ENCODE peak calls at places on chromosomes 5 and 9, in six cellular contexts. O, N, B, P, E and X are unnamed samples.

GRCh38 chr5:138289296-138289695 is 14.9 kb upstream of the GFRA3 start:
- DNase-seq in P (no peak), B (no peak), N (no peak), E (no peak), O (no peak), X (no peak)

GRCh38 chr5:33088176-33088575 is 352.6 kb upstream of the TARS1 start:
- DNase-seq in N (no peak), P (no peak), E (no peak), B (no peak), O (no peak), X (no peak)

GRCh38 chr5:41071975-41072374 is 833 bp upstream of the MROH2B start:
- DNase-seq in N (no peak), B (no peak), P (no peak), E (no peak), O (no peak), X (no peak)

GRCh38 chr9:12819436-12820185 is 44.8 kb downstream of the LURAP1L start:
- DNase-seq in B (no peak), E (no peak), P (no peak), N (peak), O (peak), X (peak)

GRCh38 chr5:159878988-159879471 is 37.3 kb upstream of the ADRA1B start:
- DNase-seq in E (no peak), P (peak), N (peak), O (peak), B (no peak), X (no peak)

GRCh38 chr9:124478014-124478753 is 27.9 kb downstream of the ADGRD2 start:
- DNase-seq in B (no peak), O (no peak), N (no peak), E (no peak), P (peak), X (no peak)

GRCh38 chr9:71487046-71487445 is 281.3 kb downstream of the CEMIP2 start:
- DNase-seq in B (no peak), E (no peak), P (no peak), O (peak), N (no peak), X (no peak)

GRCh38 chr9:93326056-93326455 is 125.4 kb upstream of the FAM120A start:
- DNase-seq in N (no peak), B (no peak), O (no peak), P (no peak), E (no peak), X (no peak)

GRCh38 chr9:34490360-34490759 is 31.8 kb downstream of the DNAI1 start:
- DNase-seq in O (no peak), E (no peak), B (no peak), N (no peak), P (peak), X (no peak)

GRCh38 chr5:179261301-179262125 is 83.7 kb downstream of the ADAMTS2 start:
- DNase-seq in E (no peak), B (no peak), O (peak), N (peak), P (peak), X (no peak)

GRCh38 chr5:137733922-137734695 is 1.8 kb downstream of the KLHL3 start:
- DNase-seq in P (no peak), B (no peak), O (no peak), E (no peak), N (no peak), X (no peak)

GRCh38 chr9:108088916-108089315 is 599.3 kb upstream of the KLF4 start:
- DNase-seq in O (no peak), B (no peak), E (no peak), N (no peak), P (no peak), X (no peak)

GRCh38 chr5:110268985-110269384 is 457.5 kb downstream of the TMEM232 start:
- DNase-seq in E (no peak), N (no peak), P (no peak), B (no peak), O (no peak), X (no peak)

GRCh38 chr5:34524123-34524522 is 132.0 kb upstream of the RAI14 start:
- DNase-seq in O (peak), N (no peak), B (no peak), P (no peak), E (no peak), X (no peak)

GRCh38 chr5:145130996-145131395 is 704.1 kb downstream of the PRELID2 start:
- DNase-seq in N (no peak), P (no peak), O (no peak), B (no peak), E (no peak), X (no peak)

GRCh38 chr9:136100700-136101614 is 5.9 kb upstream of the NACC2 start:
- DNase-seq in P (no peak), N (no peak), O (peak), E (no peak), B (no peak), X (no peak)
- TF ChIP-seq TAF1 in P (no peak), N (no peak), O (no peak), E (no peak), B (no peak), X (no peak)

GRCh38 chr5:125856949-125857348 is 566.3 kb upstream of the GRAMD2B start:
- DNase-seq in B (no peak), N (no peak), O (no peak), P (no peak), E (no peak), X (no peak)
- TF ChIP-seq TAF1 in B (no peak), N (no peak), O (no peak), P (no peak), E (no peak), X (no peak)

DNA sequence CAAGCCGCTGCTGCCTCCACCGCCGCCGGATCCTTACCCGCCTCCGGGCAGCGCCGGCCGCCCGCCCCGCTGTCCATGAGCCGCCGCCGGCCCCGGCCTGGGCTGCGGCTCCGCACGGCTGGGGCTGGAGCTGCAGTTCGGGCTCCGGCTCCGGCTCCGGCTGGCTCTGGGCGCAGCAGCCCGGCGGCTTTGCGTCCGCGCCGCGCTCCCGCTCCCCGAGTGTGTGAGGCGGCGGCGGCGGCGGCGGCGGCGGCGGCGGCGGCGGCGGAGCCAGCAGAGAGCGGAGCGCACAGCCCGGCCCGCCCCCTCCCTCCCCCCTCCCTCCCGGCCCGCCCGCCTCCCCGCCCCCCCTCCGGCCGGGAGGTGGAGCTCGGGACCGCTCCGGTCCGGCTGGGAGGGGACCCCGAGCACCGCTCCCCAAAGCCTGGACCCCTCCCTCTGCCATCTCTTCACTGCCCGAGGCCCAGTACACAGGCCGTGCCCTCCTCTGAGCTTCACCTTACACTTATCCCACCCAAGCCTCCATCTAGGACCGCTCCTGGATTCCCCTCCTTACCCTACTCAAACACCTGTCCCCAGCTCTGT is at the start of gene PCDH1:
- DNase-seq in B (no peak), N (no peak), O (peak), P (peak), E (no peak), X (no peak)
- TF ChIP-seq TAF1 in B (no peak), N (no peak), O (peak), P (no peak), E (no peak), X (no peak)

GRCh38 chr5:168401880-168402279 is 84.4 kb upstream of the RARS1 start:
- DNase-seq in O (no peak), N (no peak), B (no peak), E (no peak), P (no peak), X (no peak)
- TF ChIP-seq TAF1 in O (no peak), N (no peak), B (no peak), E (no peak), P (no peak), X (no peak)

DNA sequence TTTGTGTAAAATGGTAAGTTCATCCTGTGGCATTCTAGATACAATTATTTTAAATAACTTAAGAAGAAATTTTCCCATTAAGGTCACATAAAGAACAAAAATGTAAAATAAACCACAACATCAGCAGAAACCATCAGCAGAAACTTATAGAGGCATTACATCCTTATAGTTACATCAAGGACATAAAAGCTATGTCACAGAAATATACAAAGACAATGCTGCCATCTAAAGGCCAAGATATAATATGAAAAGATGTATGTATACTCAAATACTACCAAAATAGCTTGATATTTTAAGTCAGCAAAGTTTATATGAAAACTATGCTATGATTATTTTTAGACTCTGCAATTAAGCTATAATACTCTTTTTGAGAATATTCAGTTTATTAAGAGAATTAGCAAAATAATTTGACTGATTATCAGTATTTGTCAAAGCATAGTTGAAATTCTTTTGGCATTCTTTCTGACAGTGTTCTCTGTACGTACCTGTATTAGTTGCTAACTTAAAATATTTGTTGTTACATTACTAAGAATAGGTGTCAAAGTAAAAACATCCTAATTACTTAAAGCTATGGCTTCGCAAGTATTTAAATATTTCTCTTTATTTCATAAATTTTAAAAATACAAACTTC is 36.2 kb downstream of the FBXL17 start:
- DNase-seq in O (peak), P (peak), B (no peak), N (peak), E (peak), X (no peak)
- TF ChIP-seq TAF1 in O (no peak), P (no peak), B (no peak), N (no peak), E (no peak), X (no peak)

GRCh38 chr5:1304059-1304458 is 9.2 kb upstream of the TERT start:
- DNase-seq in E (no peak), P (no peak), N (no peak), B (no peak), O (no peak), X (no peak)
- TF ChIP-seq TAF1 in E (no peak), P (no peak), N (no peak), B (no peak), O (no peak), X (no peak)

DNA sequence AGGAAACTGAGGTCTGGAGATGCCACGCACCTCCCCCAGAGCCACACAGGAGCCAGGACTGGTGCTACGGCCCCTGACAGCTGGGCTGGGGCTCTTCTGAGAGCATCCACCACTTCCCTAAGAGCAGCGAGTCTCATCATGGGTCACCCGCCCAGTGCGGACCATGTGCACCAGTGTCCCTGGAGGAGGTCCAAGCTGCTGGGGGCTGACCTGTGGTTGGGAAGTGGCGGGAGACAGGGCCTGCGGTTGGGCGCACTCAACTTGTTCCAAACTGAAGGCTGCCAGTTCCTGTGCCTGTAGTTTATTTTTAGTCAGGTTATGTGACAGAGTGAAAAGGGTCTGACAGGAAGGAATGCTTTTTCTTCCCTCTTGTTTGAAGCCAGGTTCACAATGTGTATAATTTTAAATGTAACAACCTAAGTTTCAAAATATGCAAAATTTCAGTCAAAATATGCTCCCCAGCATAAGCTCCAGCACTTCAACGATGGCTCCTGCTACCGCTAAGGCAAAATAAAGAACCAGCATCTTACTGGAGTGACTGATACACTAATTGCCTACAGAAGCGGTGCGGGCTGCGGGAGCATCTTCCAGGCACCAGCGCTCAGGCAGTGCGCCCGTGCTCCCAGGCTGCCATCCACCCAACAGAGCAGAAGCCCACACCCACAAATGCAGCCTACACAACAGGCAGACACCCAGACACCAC is 14.8 kb downstream of the BARHL1 start:
- DNase-seq in N (no peak), E (no peak), P (no peak), O (no peak), B (no peak), X (no peak)
- TF ChIP-seq TAF1 in N (no peak), E (no peak), P (no peak), O (no peak), B (no peak), X (no peak)

GRCh38 chr9:94805585-94805984 is 79.1 kb downstream of the AOPEP start:
- DNase-seq in N (no peak), P (peak), E (peak), O (no peak), B (no peak), X (no peak)
- TF ChIP-seq TAF1 in N (no peak), P (no peak), E (no peak), O (no peak), B (no peak), X (no peak)

DNA sequence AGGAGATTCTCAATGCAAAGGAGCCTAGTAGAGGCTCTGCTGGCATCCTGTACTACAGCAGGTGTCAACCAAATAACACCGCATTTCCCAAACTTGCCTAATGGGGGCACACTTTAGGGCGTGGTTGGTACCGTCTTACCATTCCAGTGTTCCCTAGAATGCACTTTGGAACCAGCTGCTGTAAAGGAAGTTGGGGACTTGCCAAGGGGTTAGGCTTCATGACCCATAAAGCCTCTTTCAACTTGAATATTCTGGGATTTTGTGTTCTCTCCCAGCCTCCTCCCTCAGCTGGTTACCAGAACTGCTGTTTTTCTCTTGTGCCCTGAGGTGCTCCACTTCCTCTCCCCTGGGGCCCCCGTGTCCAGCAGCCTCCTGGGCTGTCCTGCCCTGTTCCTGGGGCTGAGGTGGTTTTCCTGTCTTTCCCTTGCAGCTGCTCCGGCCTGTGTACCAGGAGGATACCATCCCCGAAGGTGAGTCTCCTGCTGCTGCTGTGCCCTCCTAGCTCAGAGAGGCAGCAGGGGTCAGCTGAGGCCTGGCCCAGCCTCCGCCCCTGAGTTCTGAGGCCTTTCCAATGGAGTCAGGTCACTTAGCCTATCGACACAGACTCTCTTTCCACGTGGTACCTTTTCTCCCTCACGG is 44.7 kb downstream of the RGS3 start:
- DNase-seq in E (no peak), N (peak), P (no peak), O (peak), B (no peak), X (no peak)
- TF ChIP-seq TAF1 in E (no peak), N (no peak), P (no peak), O (no peak), B (no peak), X (no peak)